ENCODE peak calls at places on chromosomes 2 and 18, in seven cellular contexts. K is Peyer's patch, M is psoas muscle, D is astrocyte, B is lower lobe of right lung, H is OCI-LY7, O is ascending aorta. T is an unnamed sample.

GRCh38 chr18:73414598-73414997 is 546.8 kb upstream of the NETO1 start:
- DNase-seq in K (no peak), M (no peak), D (no peak), B (no peak), H (no peak), O (no peak), T (no peak)

GRCh38 chr2:70708376-70709199 is 59.4 kb downstream of the ADD2 start:
- DNase-seq in K (no peak), M (no peak), D (peak; percentile 84), B (no peak), H (no peak), O (no peak), T (no peak)

GRCh38 chr2:1653137-1653789 is 91.1 kb downstream of the PXDN start:
- DNase-seq in K (peak; percentile 63), M (peak; percentile 88), D (peak; percentile 99), B (peak; percentile 66), H (no peak), O (peak; percentile 91), T (no peak)

GRCh38 chr2:61272421-61273070 is 110.6 kb downstream of the C2orf74 start:
- DNase-seq in K (no peak), M (no peak), D (no peak), B (no peak), H (no peak), O (no peak), T (no peak)

GRCh38 chr2:72757177-72757775 is 68.6 kb downstream of the EXOC6B start:
- DNase-seq in K (no peak), M (no peak), D (peak; percentile 85), B (no peak), H (no peak), O (no peak), T (no peak)

GRCh38 chr2:10285578-10286198 is 17.0 kb upstream of the HPCAL1 start:
- DNase-seq in K (peak; percentile 65), M (peak; percentile 86), D (no peak), B (peak; percentile 89), H (no peak), O (peak; percentile 75), T (no peak)

GRCh38 chr18:76686737-76687231 is 135.6 kb upstream of the ZNF236 start:
- DNase-seq in K (peak; percentile 64), M (peak; percentile 73), D (peak; percentile 70), B (peak; percentile 67), H (peak; percentile 4), O (no peak), T (no peak)

GRCh38 chr18:46426311-46427047 is 230.5 kb downstream of the LOXHD1 start:
- DNase-seq in K (no peak), M (no peak), D (no peak), B (no peak), H (no peak), O (no peak), T (no peak)

GRCh38 chr2:176582990-176583481 is 313.8 kb downstream of the MTX2 start:
- DNase-seq in K (no peak), M (no peak), D (peak; percentile 98), B (no peak), H (no peak), O (no peak), T (no peak)

GRCh38 chr2:149702571-149702970 is 115.0 kb upstream of the MMADHC start:
- DNase-seq in K (no peak), M (no peak), D (no peak), B (no peak), H (no peak), O (no peak), T (no peak)

GRCh38 chr2:151922845-151923666 is 94.8 kb upstream of the ARL5A start:
- DNase-seq in K (peak; percentile 58), M (peak; percentile 82), D (no peak), B (peak; percentile 81), H (no peak), O (no peak), T (no peak)

GRCh38 chr2:10377052-10377746 is 70.9 kb downstream of the ODC1 start:
- DNase-seq in K (no peak), M (no peak), D (no peak), B (no peak), H (no peak), O (no peak), T (no peak)

GRCh38 chr2:168992591-168993349 is 38.4 kb downstream of the ABCB11 start:
- DNase-seq in K (no peak), M (no peak), D (peak; percentile 33), B (no peak), H (no peak), O (no peak), T (no peak)

GRCh38 chr2:101476605-101477208 is 1.8 kb upstream of the RFX8 start:
- DNase-seq in K (no peak), M (no peak), D (no peak), B (no peak), H (no peak), O (no peak), T (no peak)

GRCh38 chr2:98508690-98509054 is 64.0 kb downstream of the INPP4A start:
- DNase-seq in K (peak; percentile 78), M (peak; percentile 76), D (peak; percentile 75), B (peak; percentile 74), H (no peak), O (peak; percentile 35), T (no peak)

GRCh38 chr2:64311948-64312621 is 141.9 kb upstream of the LGALSL start:
- DNase-seq in K (peak; percentile 85), M (peak; percentile 78), D (peak; percentile 89), B (peak; percentile 85), H (peak; percentile 59), O (no peak), T (no peak)

GRCh38 chr2:217412299-217412698 is 552.4 kb upstream of the TNP1 start:
- DNase-seq in K (no peak), M (no peak), D (no peak), B (no peak), H (no peak), O (no peak), T (no peak)

GRCh38 chr2:148674063-148675020 is 29.8 kb downstream of the EPC2 start:
- DNase-seq in K (peak; percentile 57), M (no peak), D (no peak), B (no peak), H (peak; percentile 46), O (no peak), T (peak; percentile 9)
- TF ChIP-seq CTCF in K (peak; percentile 41), M (peak; percentile 33), D (peak; percentile 39), B (peak; percentile 48), H (peak; percentile 81), O (no peak), T (peak; percentile 70)

DNA sequence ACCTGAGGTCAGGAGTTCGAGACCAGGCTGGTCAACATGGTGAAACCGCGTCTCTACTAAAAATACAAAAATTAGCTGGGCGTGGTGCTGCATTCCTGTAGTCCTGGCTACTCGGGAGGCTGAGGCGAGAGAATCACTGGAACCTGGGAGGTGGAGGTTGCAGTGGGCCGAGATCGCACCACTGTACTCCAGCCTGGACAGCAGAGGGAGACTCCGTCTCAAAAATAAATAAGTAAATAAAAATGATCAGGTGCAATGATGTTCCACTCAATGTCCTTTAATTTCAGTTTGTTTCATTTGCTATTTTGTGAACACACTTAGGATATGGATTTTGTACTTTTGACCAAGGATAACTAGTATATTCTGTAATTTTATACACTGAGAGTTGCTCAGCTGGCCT is 9.3 kb downstream of the HADHA start:
- DNase-seq in K (no peak), M (no peak), D (no peak), B (no peak), H (no peak), O (no peak), T (no peak)
- H3K36me3 ChIP-seq in K (peaks cover 5% of the 10 kb centered on the region), M (peaks cover 84% of the 10 kb centered on the region), D (peaks cover 59% of the 10 kb centered on the region), B (peaks cover 86% of the 10 kb centered on the region), H (peaks cover 97% of the 10 kb centered on the region), O (peaks cover 83% of the 10 kb centered on the region), T (peaks cover 10% of the 10 kb centered on the region)

GRCh38 chr2:232611061-232611460 is 22.3 kb upstream of the EFHD1 start:
- DNase-seq in K (no peak), M (no peak), D (no peak), B (peak; percentile 42), H (no peak), O (no peak), T (no peak)

GRCh38 chr2:232611559-232612218 is 21.7 kb upstream of the EFHD1 start:
- DNase-seq in K (peak; percentile 83), M (peak; percentile 81), D (peak; percentile 45), B (peak; percentile 79), H (peak; percentile 55), O (no peak), T (peak; percentile 31)

GRCh38 chr2:232610081-232610480 is 23.3 kb upstream of the EFHD1 start:
- DNase-seq in K (no peak), M (no peak), D (no peak), B (peak; percentile 16), H (no peak), O (no peak), T (no peak)

GRCh38 chr2:232613538-232614134 is 19.8 kb upstream of the EFHD1 start:
- DNase-seq in K (no peak), M (no peak), D (no peak), B (no peak), H (no peak), O (no peak), T (no peak)

DNA sequence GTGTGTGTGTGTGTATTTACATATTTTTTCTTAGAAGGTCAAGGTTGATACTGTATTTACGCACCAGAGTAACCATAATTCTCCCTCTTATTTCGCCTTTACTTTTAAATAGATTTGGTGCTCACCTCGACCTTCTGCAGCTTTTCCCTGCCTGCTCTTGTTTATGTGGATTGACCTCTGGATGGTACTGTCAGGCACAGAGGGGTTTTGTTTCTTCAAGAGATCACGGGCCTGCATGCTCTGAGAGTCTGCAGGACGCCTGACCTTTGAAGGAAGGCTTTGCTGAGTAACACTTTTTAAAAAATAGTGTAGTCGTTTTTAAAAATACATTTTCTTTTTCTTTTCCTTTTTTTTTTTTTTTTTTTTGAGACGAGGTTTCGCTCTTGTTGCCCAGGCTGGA is 18.1 kb upstream of the EFHD1 start:
- DNase-seq in K (no peak), M (no peak), D (no peak), B (no peak), H (no peak), O (no peak), T (no peak)
- TF ChIP-seq CTCF in K (no peak), M (no peak), D (no peak), B (no peak), H (no peak), O (no peak), T (no peak)

GRCh38 chr18:13006731-13007550 is 15.8 kb downstream of the CEP192 start:
- DNase-seq in K (no peak), M (no peak), D (no peak), B (no peak), H (no peak), O (no peak), T (no peak)

GRCh38 chr18:12998332-12999060 is 7.3 kb downstream of the CEP192 start:
- DNase-seq in K (no peak), M (no peak), D (no peak), B (no peak), H (no peak), O (no peak), T (peak; percentile 43)

GRCh38 chr18:13005289-13005688 is 14.1 kb downstream of the CEP192 start:
- DNase-seq in K (no peak), M (no peak), D (no peak), B (no peak), H (no peak), O (no peak), T (no peak)

GRCh38 chr18:13003466-13003896 is 12.3 kb downstream of the CEP192 start:
- DNase-seq in K (peak; percentile 51), M (no peak), D (peak; percentile 62), B (no peak), H (peak; percentile 34), O (no peak), T (no peak)

GRCh38 chr18:13004316-13004879 is 13.2 kb downstream of the CEP192 start:
- DNase-seq in K (no peak), M (no peak), D (no peak), B (no peak), H (no peak), O (no peak), T (no peak)
- H3K36me3 ChIP-seq in K (no peaks in the 10 kb centered on the region), M (peaks cover 60% of the 10 kb centered on the region), D (peaks cover 9% of the 10 kb centered on the region), B (peaks cover 56% of the 10 kb centered on the region), H (peaks cover 97% of the 10 kb centered on the region), O (peaks cover 33% of the 10 kb centered on the region), T (peaks cover 11% of the 10 kb centered on the region)

GRCh38 chr2:221100467-221101089 is 471.5 kb downstream of the EPHA4 start:
- DNase-seq in K (no peak), M (no peak), D (no peak), B (no peak), H (no peak), O (no peak), T (no peak)
- TF ChIP-seq CTCF in K (no peak), M (no peak), D (peak; percentile 19), B (no peak), H (no peak), O (no peak), T (peak; percentile 22)

T was measured in GM06990.